ENCODE peak calls at places on chromosomes 11 and 22, in four cellular contexts. G is GM23248, B is fibroblast of the aortic adventitia, F is breast epithelium. J is an unnamed sample.
A peak's percentile ranks its signal among the peaks of the same experiment; 100 is the strongest.

GRCh38 chr22:41285820-41286638 is at the start of gene RANGAP1:
- DNase-seq in G (peak; percentile 100), B (peak; percentile 97), F (peak; percentile 96), J (peak; percentile 99)

GRCh38 chr22:42064629-42065028 is 6.0 kb downstream of the NAGA start:
- DNase-seq in G (no peak), B (no peak), F (no peak), J (peak; percentile 49)

GRCh38 chr22:39634530-39635399 is 64.2 kb downstream of the CACNA1I start:
- DNase-seq in G (peak; percentile 96), B (peak; percentile 81), F (peak; percentile 81), J (no peak)

GRCh38 chr22:43745783-43746356 is 66.2 kb downstream of the EFCAB6 start:
- DNase-seq in G (no peak), B (no peak), F (no peak), J (no peak)

GRCh38 chr22:28728621-28729313 is 12.9 kb downstream of the CHEK2 start:
- DNase-seq in G (peak; percentile 28), B (no peak), F (no peak), J (no peak)

GRCh38 chr11:128375941-128376340 is 211.4 kb downstream of the ETS1 start:
- DNase-seq in G (no peak), B (no peak), F (no peak), J (no peak)

GRCh38 chr11:19444231-19444630 is 203.5 kb upstream of the E2F8 start:
- DNase-seq in G (peak; percentile 31), B (peak; percentile 77), F (no peak), J (no peak)

GRCh38 chr11:34161812-34162506 is 56.5 kb downstream of the NAT10 start:
- DNase-seq in G (peak; percentile 32), B (no peak), F (no peak), J (peak; percentile 81)

GRCh38 chr11:17596711-17597110 is 49.7 kb downstream of the OTOG start:
- DNase-seq in G (no peak), B (no peak), F (no peak), J (no peak)

GRCh38 chr11:102111787-102112653 is 1.8 kb downstream of the YAP1 start:
- DNase-seq in G (peak; percentile 92), B (peak; percentile 90), F (no peak), J (peak; percentile 53)

GRCh38 chr11:61472868-61473267 is 35.7 kb upstream of the LRRC10B start:
- DNase-seq in G (peak; percentile 92), B (peak; percentile 95), F (no peak), J (no peak)

GRCh38 chr11:44761546-44761961 is 34.8 kb downstream of the TSPAN18 start:
- DNase-seq in G (no peak), B (no peak), F (no peak), J (peak; percentile 63)

GRCh38 chr22:39185601-39186012 is 33.1 kb upstream of the CBX7 start:
- DNase-seq in G (peak; percentile 98), B (peak; percentile 84), F (peak; percentile 72), J (peak; percentile 54)

GRCh38 chr11:76566811-76567210 is 103.7 kb downstream of the LRRC32 start:
- DNase-seq in G (no peak), B (no peak), F (no peak), J (no peak)

GRCh38 chr11:90601261-90601660 is 378.4 kb upstream of the CHORDC1 start:
- DNase-seq in G (no peak), B (no peak), F (no peak), J (no peak)

GRCh38 chr11:102142333-102142732 is 32.1 kb downstream of the YAP1 start:
- DNase-seq in G (peak; percentile 70), B (peak; percentile 56), F (no peak), J (no peak)

GRCh38 chr11:123567466-123567865 is 87.0 kb downstream of the SCN3B start:
- DNase-seq in G (no peak), B (no peak), F (no peak), J (no peak)

DNA sequence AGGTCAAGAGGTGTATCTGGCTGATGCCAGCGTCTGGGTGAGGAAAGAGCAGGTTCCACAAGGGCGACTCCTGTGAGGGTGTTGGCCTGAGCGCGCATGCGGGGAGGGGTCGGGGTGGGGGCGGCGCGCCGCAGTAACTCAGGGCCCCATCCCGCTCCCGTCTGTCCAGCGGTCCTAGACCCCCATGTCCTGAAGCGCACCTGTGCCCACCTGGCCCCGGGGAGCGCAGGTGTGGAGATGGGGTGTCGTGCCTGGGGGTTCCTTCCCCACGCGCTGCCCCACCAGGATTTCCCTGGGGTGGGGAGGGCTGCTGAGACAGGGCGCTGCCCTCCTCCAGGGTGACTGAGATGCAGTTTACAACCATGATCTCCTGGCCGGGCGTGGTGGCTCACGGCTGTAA is 20.9 kb downstream of the RNH1 start:
- DNase-seq in G (no peak), B (no peak), F (no peak), J (no peak)
- H3K4me3 ChIP-seq in G (no peak overlapping the region), B (no peak overlapping the region), F (no peak overlapping the region), J (no peak overlapping the region)

GRCh38 chr22:46792841-46793261 is 30.4 kb downstream of the TBC1D22A start:
- DNase-seq in G (no peak), B (no peak), F (no peak), J (peak; percentile 78)
- H3K4me3 ChIP-seq in G (no peak overlapping the region), B (no peak overlapping the region), F (no peak overlapping the region), J (no peak overlapping the region)

GRCh38 chr11:66841861-66842260 is 1.4 kb upstream of the RCE1 start:
- DNase-seq in G (no peak), B (no peak), F (peak; percentile 15), J (peak; percentile 77)
- H3K4me3 ChIP-seq in G (peak overlapping the region; percentile 98), B (peak overlapping the region; percentile 99), F (peak overlapping the region; percentile 100), J (no peak overlapping the region)

GRCh38 chr11:78346799-78347198 is 70.8 kb downstream of the GAB2 start:
- DNase-seq in G (peak; percentile 26), B (no peak), F (no peak), J (no peak)
- H3K4me3 ChIP-seq in G (no peak overlapping the region), B (no peak overlapping the region), F (no peak overlapping the region), J (no peak overlapping the region)

GRCh38 chr22:46011627-46012181 is 34.7 kb upstream of the WNT7B start:
- DNase-seq in G (no peak), B (no peak), F (no peak), J (no peak)

GRCh38 chr22:46013460-46014416 is 36.8 kb upstream of the WNT7B start:
- DNase-seq in G (peak; percentile 99), B (peak; percentile 95), F (peak; percentile 91), J (peak; percentile 99)

GRCh38 chr22:46010951-46011626 is 34.1 kb upstream of the WNT7B start:
- DNase-seq in G (no peak), B (no peak), F (no peak), J (peak; percentile 87)

GRCh38 chr22:46012182-46012880 is 35.4 kb upstream of the WNT7B start:
- DNase-seq in G (no peak), B (no peak), F (no peak), J (no peak)

GRCh38 chr22:46012881-46013281 is 35.9 kb upstream of the WNT7B start:
- DNase-seq in G (no peak), B (no peak), F (no peak), J (peak; percentile 89)
- H3K4me3 ChIP-seq in G (peak overlapping the region; percentile 36), B (peak overlapping the region; percentile 28), F (peak overlapping the region; percentile 57), J (no peak overlapping the region)

GRCh38 chr11:121958323-121958977 is 157.6 kb downstream of the BLID start:
- DNase-seq in G (no peak), B (no peak), F (no peak), J (no peak)
- H3K4me3 ChIP-seq in G (no peak overlapping the region), B (no peak overlapping the region), F (no peak overlapping the region), J (no peak overlapping the region)

J was measured in lower leg skin.